ENCODE peak calls at places on chromosomes 12 and 14, in five cellular contexts. H is heart right ventricle, J is NCI-H187 treated with DMSO at 0.1 percent for 48 hours, Y is tibial artery, M is astrocyte of the spinal cord. A is an unnamed sample.

GRCh38 chr14:72610831-72611200 is 283.1 kb downstream of the DPF3 start:
- DNase-seq in H (no peak), J (no peak), Y (no peak), M (no peak), A (no peak)

GRCh38 chr12:613996-614726 is 49.1 kb downstream of the NINJ2 start:
- DNase-seq in H (no peak), J (no peak), Y (no peak), M (peak), A (peak)

GRCh38 chr12:123010681-123011080 is 30.2 kb downstream of the ARL6IP4 start:
- DNase-seq in H (no peak), J (no peak), Y (no peak), M (no peak), A (no peak)

GRCh38 chr12:54261817-54262402 is 18.0 kb downstream of the CBX5 start:
- DNase-seq in H (no peak), J (no peak), Y (no peak), M (no peak), A (no peak)

GRCh38 chr12:9049520-9050133 is 60.3 kb downstream of the KLRG1 start:
- DNase-seq in H (no peak), J (no peak), Y (no peak), M (peak), A (no peak)

GRCh38 chr14:77120771-77121743 is 20.5 kb downstream of the ZDHHC22 start:
- DNase-seq in H (no peak), J (peak), Y (no peak), M (no peak), A (no peak)

GRCh38 chr12:3061129-3061857 is 15.9 kb upstream of the TSPAN9 start:
- DNase-seq in H (no peak), J (no peak), Y (no peak), M (peak), A (no peak)

GRCh38 chr12:50690923-50691322 is 73.0 kb upstream of the ATF1 start:
- DNase-seq in H (peak), J (no peak), Y (no peak), M (peak), A (peak)